ENCODE peak calls at places on chromosomes 13 and 19, in ten cellular contexts. R is glutamatergic neuron, X is astrocyte of the cerebellum, H is HFF-Myc, G is mammary epithelial cell, L is nephron progenitor cell, M is cardiac fibroblast, I is body of pancreas, B is mucosa of descending colon, D is progenitor cell of endocrine pancreas. Q is an unnamed sample.

GRCh38 chr13:103067751-103068563 is 1.7 kb upstream of the SLC10A2 start:
- DNase-seq in R (no peak), X (no peak), H (no peak), G (peak), L (no peak), M (no peak), I (no peak), B (peak), D (no peak), Q (no peak)

GRCh38 chr13:32720026-32720425 is 133.8 kb downstream of the PDS5B start:
- DNase-seq in R (no peak), X (no peak), H (no peak), G (no peak), L (no peak), M (peak), I (no peak), B (no peak), D (no peak), Q (no peak)

GRCh38 chr13:70370924-70371323 is 262.7 kb upstream of the KLHL1 start:
- DNase-seq in R (peak), X (no peak), H (no peak), G (no peak), L (no peak), M (no peak), I (no peak), B (no peak), D (no peak), Q (no peak)

GRCh38 chr19:16328824-16329482 is 4.3 kb downstream of the KLF2 start:
- DNase-seq in R (no peak), X (no peak), H (no peak), G (no peak), L (no peak), M (peak), I (no peak), B (no peak), D (no peak), Q (no peak)

GRCh38 chr13:22740264-22740663 is 440.5 kb upstream of the SGCG start:
- DNase-seq in R (no peak), X (no peak), H (no peak), G (no peak), L (no peak), M (no peak), I (no peak), B (no peak), D (no peak), Q (no peak)

GRCh38 chr13:40220299-40220935 is 446.0 kb downstream of the FOXO1 start:
- DNase-seq in R (no peak), X (no peak), H (no peak), G (no peak), L (no peak), M (peak), I (no peak), B (no peak), D (no peak), Q (no peak)

GRCh38 chr19:42634409-42635232 is 39.9 kb upstream of the CEACAM8 start:
- DNase-seq in R (peak), X (no peak), H (no peak), G (peak), L (no peak), M (peak), I (peak), B (no peak), D (no peak), Q (no peak)

GRCh38 chr19:17255150-17255621 is 9.4 kb downstream of the USHBP1 start:
- DNase-seq in R (no peak), X (no peak), H (no peak), G (no peak), L (no peak), M (no peak), I (peak), B (no peak), D (no peak), Q (no peak)

GRCh38 chr19:29678484-29679106 is 13.3 kb downstream of the PLEKHF1 start:
- DNase-seq in R (peak), X (no peak), H (no peak), G (no peak), L (no peak), M (no peak), I (no peak), B (peak), D (no peak), Q (no peak)

GRCh38 chr19:35056513-35057063 is 15.1 kb downstream of the HPN start:
- DNase-seq in R (no peak), X (no peak), H (no peak), G (no peak), L (no peak), M (no peak), I (no peak), B (no peak), D (no peak), Q (no peak)

GRCh38 chr13:95624020-95624419 is 20.5 kb downstream of the DZIP1 start:
- DNase-seq in R (no peak), X (no peak), H (no peak), G (peak), L (peak), M (peak), I (no peak), B (no peak), D (no peak), Q (no peak)

GRCh38 chr19:7456964-7457541 is 31.8 kb downstream of the PEX11G start:
- DNase-seq in R (no peak), X (no peak), H (no peak), G (peak), L (no peak), M (no peak), I (no peak), B (no peak), D (no peak), Q (no peak)

GRCh38 chr19:3190921-3191805 is 5.4 kb downstream of the NCLN start:
- DNase-seq in R (no peak), X (no peak), H (no peak), G (no peak), L (no peak), M (no peak), I (no peak), B (no peak), D (no peak), Q (no peak)

GRCh38 chr13:112837371-112838037 is 131.5 kb upstream of the MCF2L start:
- DNase-seq in R (no peak), X (no peak), H (no peak), G (no peak), L (no peak), M (peak), I (no peak), B (no peak), D (no peak), Q (no peak)

GRCh38 chr19:42942187-42942789 is 5.3 kb upstream of the PSG7 start:
- DNase-seq in R (peak), X (no peak), H (no peak), G (peak), L (no peak), M (peak), I (no peak), B (no peak), D (no peak), Q (no peak)

GRCh38 chr19:13094285-13094595 is 8.4 kb downstream of the LYL1 start:
- DNase-seq in R (no peak), X (no peak), H (no peak), G (no peak), L (no peak), M (no peak), I (no peak), B (peak), D (no peak), Q (no peak)

GRCh38 chr19:42601811-42602443 is 7.2 kb upstream of the CEACAM8 start:
- DNase-seq in R (no peak), X (no peak), H (peak), G (peak), L (peak), M (peak), I (no peak), B (no peak), D (peak), Q (no peak)

GRCh38 chr19:28063702-28064101 is 1149.2 kb downstream of the UQCRFS1 start:
- DNase-seq in R (no peak), X (no peak), H (no peak), G (no peak), L (no peak), M (no peak), I (no peak), B (no peak), D (no peak), Q (no peak)

GRCh38 chr19:2255982-2256685 is at the start of gene JSRP1:
- DNase-seq in R (peak), X (no peak), H (no peak), G (no peak), L (no peak), M (no peak), I (no peak), B (no peak), D (no peak), Q (no peak)

GRCh38 chr13:110298566-110299321 is 8.2 kb downstream of the COL4A1 start:
- DNase-seq in R (no peak), X (no peak), H (no peak), G (no peak), L (no peak), M (peak), I (no peak), B (no peak), D (no peak), Q (no peak)

GRCh38 chr13:42893346-42893745 is 98.7 kb downstream of the EPSTI1 start:
- DNase-seq in R (no peak), X (no peak), H (no peak), G (peak), L (no peak), M (peak), I (no peak), B (no peak), D (no peak), Q (no peak)

GRCh38 chr13:31327157-31327556 is 127.4 kb downstream of the B3GLCT start:
- DNase-seq in R (no peak), X (no peak), H (no peak), G (no peak), L (no peak), M (no peak), I (no peak), B (no peak), D (no peak), Q (no peak)

GRCh38 chr19:32977269-32977668 is 5.2 kb downstream of the FAAP24 start:
- DNase-seq in R (no peak), X (no peak), H (no peak), G (no peak), L (no peak), M (no peak), I (no peak), B (no peak), D (no peak), Q (no peak)

GRCh38 chr19:42114412-42114811 is 17.8 kb downstream of the POU2F2 start:
- DNase-seq in R (peak), X (no peak), H (no peak), G (no peak), L (no peak), M (no peak), I (peak), B (no peak), D (no peak), Q (no peak)

GRCh38 chr13:95304446-95304845 is 3.2 kb upstream of the ABCC4 start:
- DNase-seq in R (no peak), X (no peak), H (no peak), G (no peak), L (no peak), M (no peak), I (no peak), B (no peak), D (no peak), Q (no peak)

GRCh38 chr19:4014541-4015491 is 7.3 kb downstream of the PIAS4 start:
- DNase-seq in R (no peak), X (no peak), H (no peak), G (no peak), L (peak), M (no peak), I (no peak), B (no peak), D (no peak), Q (no peak)

GRCh38 chr19:3852614-3853254 is 16.1 kb downstream of the ZFR2 start:
- DNase-seq in R (no peak), X (peak), H (peak), G (peak), L (no peak), M (peak), I (no peak), B (peak), D (no peak), Q (peak)

GRCh38 chr19:41445575-41445974 is 2.6 kb downstream of the ERICH4 start:
- DNase-seq in R (no peak), X (no peak), H (no peak), G (no peak), L (no peak), M (no peak), I (no peak), B (no peak), D (no peak), Q (no peak)

GRCh38 chr13:99434258-99434788 is 66.9 kb upstream of the TM9SF2 start:
- DNase-seq in R (no peak), X (no peak), H (no peak), G (no peak), L (no peak), M (no peak), I (no peak), B (peak), D (no peak), Q (no peak)

GRCh38 chr13:46507978-46508377 is 45.0 kb upstream of the LRCH1 start:
- DNase-seq in R (no peak), X (no peak), H (no peak), G (no peak), L (no peak), M (no peak), I (no peak), B (no peak), D (no peak), Q (no peak)

GRCh38 chr13:31725841-31726240 is 13.5 kb upstream of the RXFP2 start:
- DNase-seq in R (no peak), X (no peak), H (no peak), G (no peak), L (no peak), M (no peak), I (no peak), B (no peak), D (no peak), Q (no peak)

GRCh38 chr13:98284677-98285076 is 107.6 kb upstream of the RNF113B start:
- DNase-seq in R (no peak), X (no peak), H (no peak), G (no peak), L (no peak), M (no peak), I (no peak), B (no peak), D (no peak), Q (no peak)

GRCh38 chr13:27018230-27018875 is 153.3 kb downstream of the USP12 start:
- DNase-seq in R (no peak), X (no peak), H (no peak), G (no peak), L (no peak), M (no peak), I (no peak), B (no peak), D (no peak), Q (no peak)

DNA sequence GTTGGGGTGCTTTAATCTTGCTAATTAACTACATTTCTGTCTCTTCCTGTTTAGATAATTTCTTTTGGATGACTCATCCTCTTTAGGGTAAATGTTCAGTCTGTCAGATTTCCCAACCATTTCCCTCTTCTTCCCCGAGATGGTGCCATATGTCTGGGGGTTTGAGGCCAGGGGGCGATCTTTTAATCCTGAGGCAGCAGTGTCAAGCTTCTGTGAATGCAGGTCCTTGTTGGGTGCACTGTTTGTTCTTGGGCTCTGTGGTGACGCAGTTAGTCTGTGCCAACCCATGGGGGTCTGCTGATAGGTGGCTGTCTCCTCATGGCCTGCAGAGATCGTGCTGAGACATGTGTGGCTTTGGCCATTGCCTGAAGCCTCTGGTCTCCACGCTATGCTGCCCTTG is 420.4 kb downstream of the NDFIP2 start:
- DNase-seq in R (no peak), X (no peak), H (no peak), G (peak), L (no peak), M (peak), I (no peak), B (no peak), D (no peak), Q (no peak)
- TF ChIP-seq CTCF in R (no peak), X (no peak), H (no peak), G (no peak), L (no peak), M (no peak), I (no peak), B (no peak), D (no peak), Q (peak)

GRCh38 chr13:33867472-33867871 is 49.5 kb downstream of the RFC3 start:
- DNase-seq in R (no peak), X (no peak), H (no peak), G (no peak), L (no peak), M (no peak), I (no peak), B (no peak), D (no peak), Q (no peak)
- TF ChIP-seq CTCF in R (no peak), X (peak), H (peak), G (no peak), L (no peak), M (no peak), I (no peak), B (no peak), D (no peak), Q (no peak)

DNA sequence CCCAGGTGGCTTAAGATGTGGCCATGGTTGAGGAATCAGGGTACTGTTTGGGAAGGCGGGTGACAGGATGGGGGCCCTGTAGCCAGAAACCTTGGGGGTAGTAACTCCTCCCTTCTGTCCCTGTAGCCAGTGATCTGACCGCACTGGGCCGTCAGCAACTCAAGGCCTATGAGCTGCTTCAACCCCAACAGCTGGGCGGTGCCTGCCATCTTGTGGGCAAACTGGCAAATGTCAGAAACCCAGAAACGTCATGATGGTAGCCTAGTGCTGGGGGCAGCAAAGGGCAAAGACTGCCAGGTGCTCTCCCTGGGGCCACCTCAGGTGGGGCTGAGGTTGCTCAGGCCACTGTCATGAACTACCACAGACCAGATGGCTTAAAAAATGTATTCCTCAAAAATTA is 3.5 kb downstream of the COPE start:
- DNase-seq in R (peak), X (no peak), H (no peak), G (peak), L (peak), M (peak), I (peak), B (peak), D (no peak), Q (no peak)
- TF ChIP-seq CTCF in R (peak), X (no peak), H (peak), G (peak), L (peak), M (no peak), I (no peak), B (no peak), D (peak), Q (peak)

GRCh38 chr19:38361633-38362075 is 12.7 kb upstream of the PSMD8 start:
- DNase-seq in R (peak), X (no peak), H (no peak), G (peak), L (peak), M (peak), I (peak), B (peak), D (peak), Q (no peak)
- TF ChIP-seq CTCF in R (no peak), X (no peak), H (no peak), G (no peak), L (no peak), M (peak), I (peak), B (no peak), D (peak), Q (no peak)